ENCODE peak calls at places on chromosomes 1 and 21, in nine cellular contexts. F is PC-3, Q is neural progenitor cell, D is mammary epithelial cell, U is OCI-LY7, P is hepatocyte, G is IMR-90, A is MM.1S, R is K562. B is an unnamed sample.
A peak's percentile ranks its signal among the peaks of the same experiment; 100 is the strongest.

GRCh38 chr1:89908993-89909436 is 85.9 kb upstream of the ZNF326 start:
- DNase-seq in Q (no peak), P (no peak), F (peak; percentile 63), R (no peak), D (peak; percentile 74), A (no peak), U (no peak), G (peak; percentile 79), B (peak; percentile 95)

GRCh38 chr1:12541274-12542137 is 76.5 kb downstream of the DHRS3 start:
- DNase-seq in A (no peak), R (peak; percentile 87), D (peak; percentile 16), F (no peak), P (peak; percentile 48), U (no peak), G (peak; percentile 67), Q (peak; percentile 51), B (no peak)

GRCh38 chr1:244865028-244865371 is 657 bp upstream of the HNRNPU start:
- DNase-seq in A (no peak), F (no peak), U (no peak), Q (peak; percentile 43), D (no peak), G (no peak), R (no peak), P (peak; percentile 39), B (peak; percentile 26)

GRCh38 chr1:172818841-172819527 is 160.1 kb downstream of the FASLG start:
- DNase-seq in A (peak; percentile 95), G (no peak), Q (no peak), F (no peak), D (no peak), P (no peak), R (no peak), U (peak; percentile 91), B (no peak)

GRCh38 chr1:187157552-187157951 is 328.8 kb downstream of the PLA2G4A start:
- DNase-seq in P (no peak), F (no peak), R (no peak), U (no peak), A (no peak), G (no peak), D (no peak), Q (peak; percentile 9), B (no peak)

GRCh38 chr21:28615276-28615675 is 377.4 kb downstream of the LTN1 start:
- DNase-seq in U (no peak), F (peak; percentile 8), A (no peak), G (peak; percentile 84), P (no peak), Q (peak; percentile 5), D (no peak), R (no peak), B (no peak)

GRCh38 chr1:214617843-214618242 is 14.8 kb downstream of the CENPF start:
- DNase-seq in P (no peak), Q (no peak), U (no peak), A (no peak), R (no peak), F (no peak), D (no peak), G (no peak), B (no peak)

GRCh38 chr1:65470766-65471165 is 50.3 kb downstream of the LEPR start:
- DNase-seq in A (no peak), P (no peak), R (no peak), Q (no peak), F (no peak), G (no peak), U (no peak), D (no peak), B (no peak)

GRCh38 chr1:160127865-160128523 is 12.4 kb downstream of the ATP1A2 start:
- DNase-seq in D (no peak), P (peak; percentile 66), F (peak; percentile 54), R (no peak), U (no peak), Q (no peak), A (no peak), G (peak; percentile 60), B (peak; percentile 9)

GRCh38 chr1:24999906-25000305 is 69.8 kb upstream of the RUNX3 start:
- DNase-seq in G (no peak), Q (no peak), F (no peak), P (no peak), A (no peak), U (no peak), D (no peak), R (no peak), B (no peak)

GRCh38 chr1:25001125-25001915 is 71.2 kb upstream of the RUNX3 start:
- DNase-seq in Q (no peak), A (no peak), G (no peak), F (no peak), R (no peak), P (no peak), D (no peak), U (no peak), B (no peak)

GRCh38 chr1:25004355-25004754 is 74.3 kb upstream of the RUNX3 start:
- DNase-seq in D (no peak), F (no peak), U (no peak), R (no peak), P (no peak), G (no peak), Q (no peak), A (no peak), B (no peak)

GRCh38 chr1:25003457-25004190 is 73.5 kb upstream of the RUNX3 start:
- DNase-seq in A (no peak), F (peak; percentile 13), G (peak; percentile 23), P (no peak), Q (no peak), D (no peak), U (no peak), R (no peak), B (no peak)

GRCh38 chr1:25003000-25003399 is 72.9 kb upstream of the RUNX3 start:
- DNase-seq in P (no peak), Q (no peak), R (no peak), D (no peak), G (no peak), F (no peak), U (no peak), A (no peak), B (no peak)
- TF ChIP-seq CTCF in P (no peak), Q (no peak), R (no peak), D (no peak), G (no peak), F (no peak), U (no peak), A (no peak), B (no peak)

DNA sequence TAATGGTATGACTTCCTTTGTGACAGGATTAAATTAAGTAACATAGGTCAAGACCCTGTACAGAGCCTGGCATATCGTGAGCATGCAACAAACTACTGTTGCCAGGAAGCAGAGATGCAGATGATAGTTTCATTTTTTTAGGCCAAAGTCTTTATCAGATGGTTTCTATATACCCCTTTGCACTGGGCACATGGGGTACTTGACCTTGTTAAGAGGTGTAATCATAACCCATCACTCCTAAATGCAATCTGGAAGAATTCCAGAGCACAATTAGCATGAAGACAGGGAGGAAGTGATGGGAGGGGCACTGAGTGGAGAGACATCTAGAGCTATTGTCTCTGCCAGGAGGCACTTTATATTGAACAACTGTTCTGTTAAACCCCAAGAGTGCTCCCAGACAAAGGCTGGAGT is 22.1 kb downstream of the ZBTB17 start:
- DNase-seq in R (no peak), D (no peak), A (no peak), F (no peak), U (no peak), G (no peak), Q (peak; percentile 33), P (no peak), B (no peak)
- H4K20me1 ChIP-seq in R (peaks cover 1% of the 10 kb centered on the region), D (no peaks in the 10 kb centered on the region), A (no peaks in the 10 kb centered on the region), F (no peaks in the 10 kb centered on the region), U (peaks cover 14% of the 10 kb centered on the region), G (peaks cover 17% of the 10 kb centered on the region), Q (peaks cover 94% of the 10 kb centered on the region), P (peaks cover 4% of the 10 kb centered on the region), B (no peaks in the 10 kb centered on the region)

GRCh38 chr1:32988665-32989064 is 24.1 kb upstream of the RNF19B start:
- DNase-seq in A (no peak), F (peak; percentile 63), R (no peak), Q (no peak), P (no peak), D (peak; percentile 90), G (peak; percentile 94), U (no peak), B (peak; percentile 56)
- H3K4me1 ChIP-seq in A (peaks cover 45% of the 10 kb centered on the region), F (peaks cover 48% of the 10 kb centered on the region), R (peaks cover 15% of the 10 kb centered on the region), Q (peaks cover 13% of the 10 kb centered on the region), P (peaks cover 12% of the 10 kb centered on the region), D (peaks cover 50% of the 10 kb centered on the region), G (peaks cover 27% of the 10 kb centered on the region), U (peaks cover 28% of the 10 kb centered on the region), B (peaks cover 56% of the 10 kb centered on the region)

GRCh38 chr1:28890836-28891235 is 23.5 kb upstream of the EPB41 start:
- DNase-seq in Q (no peak), A (no peak), U (no peak), G (no peak), F (no peak), P (no peak), R (no peak), D (no peak), B (no peak)

GRCh38 chr1:28895896-28896608 is 18.3 kb upstream of the EPB41 start:
- DNase-seq in F (no peak), D (no peak), U (no peak), G (peak; percentile 36), A (no peak), Q (no peak), P (no peak), R (no peak), B (no peak)

GRCh38 chr1:28891256-28891655 is 23.1 kb upstream of the EPB41 start:
- DNase-seq in F (no peak), P (no peak), D (no peak), U (no peak), Q (no peak), A (no peak), R (no peak), G (no peak), B (no peak)

GRCh38 chr1:28894785-28895184 is 19.6 kb upstream of the EPB41 start:
- DNase-seq in Q (no peak), F (no peak), D (no peak), P (no peak), G (no peak), A (no peak), R (no peak), U (no peak), B (no peak)

DNA sequence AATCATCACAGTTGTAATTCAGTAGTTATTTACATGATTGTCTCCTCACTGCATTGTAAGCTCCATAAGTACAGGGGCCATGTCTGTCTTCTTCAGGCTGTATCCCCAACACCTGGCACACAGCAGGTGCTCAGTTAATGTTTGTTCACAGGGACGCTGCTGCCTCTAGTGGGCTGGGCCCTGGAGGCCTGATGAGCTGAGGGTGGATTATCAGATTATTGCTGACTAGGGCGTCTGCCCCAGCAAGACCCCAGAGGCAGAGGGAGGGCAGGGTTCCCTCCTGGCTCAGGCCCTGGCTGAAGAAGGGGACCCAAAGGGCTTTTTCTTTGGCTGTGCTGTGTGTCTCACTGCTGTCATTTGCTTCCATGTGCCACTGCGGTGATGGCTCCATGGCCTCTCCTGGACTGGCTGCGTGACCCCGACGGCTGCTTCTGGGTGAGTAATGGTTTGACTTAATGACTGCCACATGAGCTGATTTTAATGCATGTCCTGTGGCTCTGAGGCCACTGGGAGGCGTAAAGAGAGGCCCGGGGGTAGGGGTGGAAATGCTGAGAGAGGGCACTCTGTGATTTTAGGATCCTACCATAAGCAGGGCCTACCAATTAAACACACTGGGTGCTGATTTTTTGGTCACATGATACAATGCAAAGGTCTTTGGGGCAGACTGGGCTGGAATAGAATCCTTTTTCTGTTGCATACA is 20.8 kb upstream of the EPB41 start:
- DNase-seq in G (peak; percentile 12), A (no peak), D (no peak), F (peak; percentile 31), Q (peak; percentile 61), U (peak; percentile 60), R (peak; percentile 63), P (no peak), B (no peak)
- TF ChIP-seq CTCF in G (peak; percentile 43), A (peak; percentile 18), D (peak; percentile 30), F (peak; percentile 57), Q (peak; percentile 55), U (peak; percentile 76), R (peak; percentile 73), P (peak; percentile 30), B (no peak)

GRCh38 chr1:235124111-235124510 is 4.5 kb downstream of the TOMM20 start:
- DNase-seq in Q (no peak), P (no peak), F (no peak), A (no peak), U (no peak), D (no peak), R (no peak), G (no peak), B (no peak)
- H4K20me1 ChIP-seq in Q (peaks cover 91% of the 10 kb centered on the region), P (peaks cover 78% of the 10 kb centered on the region), F (peaks cover 54% of the 10 kb centered on the region), A (peaks cover 29% of the 10 kb centered on the region), U (peaks cover 49% of the 10 kb centered on the region), D (peaks cover 11% of the 10 kb centered on the region), R (peaks cover 43% of the 10 kb centered on the region), G (peaks cover 78% of the 10 kb centered on the region), B (peaks cover 85% of the 10 kb centered on the region)

B was measured in PC-9.